ENCODE peak calls at places on chromosomes 12 and 14, in nine cellular contexts. One of them, this sample, is unnamed.

GRCh38 chr14:35339761-35340406 is 47.7 kb downstream of the PSMA6 start:
- ATAC-seq in stimulated activated effector memory CD8-positive, alpha-beta T cell treated with anti-CD3 and anti-CD28 coated beads, Interleukin-12 subunit alpha, Interleukin-12 subunit beta, amount 100 ng/mL, for 72 hours: peak
- ATAC-seq in left cardiac atrium: no peak
- ATAC-seq in CD4-positive, alpha-beta T cell: peak
- ATAC-seq in right lobe of liver: no peak
- ATAC-seq in SK-N-SH treated with all-trans-retinoic acid at 6 μM for 48 hours: no peak
- ATAC-seq in stimulated activated memory B cell treated with anti-CD40 and anti-IgM and Interleukin-4, amounts not matched to agents 10 μg/mL and 1 μg/mL and 100 μg/mL, for 72 hours: peak
- ATAC-seq in activated T-helper 17 cell treated with anti-CD3 and anti-CD28 coated beads, Interleukin-2, amount 50 U/mL, for 72 hours: peak
- ATAC-seq in Right ventricle myocardium inferior: no peak
- ATAC-seq in this sample: no peak

GRCh38 chr14:67722293-67722692 is 20.6 kb downstream of the RDH12 start:
- ATAC-seq in activated T-helper 17 cell treated with anti-CD3 and anti-CD28 coated beads, Interleukin-2, amount 50 U/mL, for 72 hours: no peak
- ATAC-seq in SK-N-SH treated with all-trans-retinoic acid at 6 μM for 48 hours: peak
- ATAC-seq in CD4-positive, alpha-beta T cell: no peak
- ATAC-seq in stimulated activated memory B cell treated with anti-CD40 and anti-IgM and Interleukin-4, amounts not matched to agents 10 μg/mL and 1 μg/mL and 100 μg/mL, for 72 hours: peak
- ATAC-seq in right lobe of liver: peak
- ATAC-seq in Right ventricle myocardium inferior: peak
- ATAC-seq in left cardiac atrium: peak
- ATAC-seq in stimulated activated effector memory CD8-positive, alpha-beta T cell treated with anti-CD3 and anti-CD28 coated beads, Interleukin-12 subunit alpha, Interleukin-12 subunit beta, amount 100 ng/mL, for 72 hours: no peak
- ATAC-seq in this sample: peak

GRCh38 chr14:69959136-69959535 is 79.9 kb downstream of the SMOC1 start:
- ATAC-seq in Right ventricle myocardium inferior: no peak
- ATAC-seq in left cardiac atrium: no peak
- ATAC-seq in right lobe of liver: no peak
- ATAC-seq in CD4-positive, alpha-beta T cell: no peak
- ATAC-seq in SK-N-SH treated with all-trans-retinoic acid at 6 μM for 48 hours: no peak
- ATAC-seq in stimulated activated effector memory CD8-positive, alpha-beta T cell treated with anti-CD3 and anti-CD28 coated beads, Interleukin-12 subunit alpha, Interleukin-12 subunit beta, amount 100 ng/mL, for 72 hours: no peak
- ATAC-seq in activated T-helper 17 cell treated with anti-CD3 and anti-CD28 coated beads, Interleukin-2, amount 50 U/mL, for 72 hours: no peak
- ATAC-seq in stimulated activated memory B cell treated with anti-CD40 and anti-IgM and Interleukin-4, amounts not matched to agents 10 μg/mL and 1 μg/mL and 100 μg/mL, for 72 hours: no peak
- ATAC-seq in this sample: no peak

GRCh38 chr14:93032301-93032929 is 83.3 kb downstream of the ITPK1 start:
- ATAC-seq in Right ventricle myocardium inferior: peak
- ATAC-seq in left cardiac atrium: peak
- ATAC-seq in activated T-helper 17 cell treated with anti-CD3 and anti-CD28 coated beads, Interleukin-2, amount 50 U/mL, for 72 hours: no peak
- ATAC-seq in right lobe of liver: peak
- ATAC-seq in CD4-positive, alpha-beta T cell: no peak
- ATAC-seq in stimulated activated effector memory CD8-positive, alpha-beta T cell treated with anti-CD3 and anti-CD28 coated beads, Interleukin-12 subunit alpha, Interleukin-12 subunit beta, amount 100 ng/mL, for 72 hours: no peak
- ATAC-seq in stimulated activated memory B cell treated with anti-CD40 and anti-IgM and Interleukin-4, amounts not matched to agents 10 μg/mL and 1 μg/mL and 100 μg/mL, for 72 hours: peak
- ATAC-seq in SK-N-SH treated with all-trans-retinoic acid at 6 μM for 48 hours: no peak
- ATAC-seq in this sample: no peak

GRCh38 chr12:92574046-92574783 is 128.6 kb upstream of the PLEKHG7 start:
- ATAC-seq in stimulated activated memory B cell treated with anti-CD40 and anti-IgM and Interleukin-4, amounts not matched to agents 10 μg/mL and 1 μg/mL and 100 μg/mL, for 72 hours: no peak
- ATAC-seq in activated T-helper 17 cell treated with anti-CD3 and anti-CD28 coated beads, Interleukin-2, amount 50 U/mL, for 72 hours: no peak
- ATAC-seq in Right ventricle myocardium inferior: no peak
- ATAC-seq in left cardiac atrium: no peak
- ATAC-seq in CD4-positive, alpha-beta T cell: no peak
- ATAC-seq in stimulated activated effector memory CD8-positive, alpha-beta T cell treated with anti-CD3 and anti-CD28 coated beads, Interleukin-12 subunit alpha, Interleukin-12 subunit beta, amount 100 ng/mL, for 72 hours: peak
- ATAC-seq in SK-N-SH treated with all-trans-retinoic acid at 6 μM for 48 hours: peak
- ATAC-seq in right lobe of liver: peak
- ATAC-seq in this sample: no peak

GRCh38 chr14:50082784-50083466 is 33.4 kb downstream of the VCPKMT start:
- ATAC-seq in Right ventricle myocardium inferior: no peak
- ATAC-seq in stimulated activated memory B cell treated with anti-CD40 and anti-IgM and Interleukin-4, amounts not matched to agents 10 μg/mL and 1 μg/mL and 100 μg/mL, for 72 hours: peak
- ATAC-seq in CD4-positive, alpha-beta T cell: peak
- ATAC-seq in left cardiac atrium: no peak
- ATAC-seq in SK-N-SH treated with all-trans-retinoic acid at 6 μM for 48 hours: no peak
- ATAC-seq in activated T-helper 17 cell treated with anti-CD3 and anti-CD28 coated beads, Interleukin-2, amount 50 U/mL, for 72 hours: peak
- ATAC-seq in stimulated activated effector memory CD8-positive, alpha-beta T cell treated with anti-CD3 and anti-CD28 coated beads, Interleukin-12 subunit alpha, Interleukin-12 subunit beta, amount 100 ng/mL, for 72 hours: peak
- ATAC-seq in right lobe of liver: peak
- ATAC-seq in this sample: peak

GRCh38 chr12:114662512-114663177 is 21.3 kb downstream of the TBX3 start:
- ATAC-seq in SK-N-SH treated with all-trans-retinoic acid at 6 μM for 48 hours: peak
- ATAC-seq in left cardiac atrium: peak
- ATAC-seq in stimulated activated effector memory CD8-positive, alpha-beta T cell treated with anti-CD3 and anti-CD28 coated beads, Interleukin-12 subunit alpha, Interleukin-12 subunit beta, amount 100 ng/mL, for 72 hours: no peak
- ATAC-seq in stimulated activated memory B cell treated with anti-CD40 and anti-IgM and Interleukin-4, amounts not matched to agents 10 μg/mL and 1 μg/mL and 100 μg/mL, for 72 hours: no peak
- ATAC-seq in CD4-positive, alpha-beta T cell: no peak
- ATAC-seq in right lobe of liver: peak
- ATAC-seq in activated T-helper 17 cell treated with anti-CD3 and anti-CD28 coated beads, Interleukin-2, amount 50 U/mL, for 72 hours: peak
- ATAC-seq in Right ventricle myocardium inferior: peak
- ATAC-seq in this sample: peak

GRCh38 chr14:88194531-88194930 is 128.5 kb downstream of the KCNK10 start:
- ATAC-seq in SK-N-SH treated with all-trans-retinoic acid at 6 μM for 48 hours: no peak
- ATAC-seq in stimulated activated effector memory CD8-positive, alpha-beta T cell treated with anti-CD3 and anti-CD28 coated beads, Interleukin-12 subunit alpha, Interleukin-12 subunit beta, amount 100 ng/mL, for 72 hours: no peak
- ATAC-seq in activated T-helper 17 cell treated with anti-CD3 and anti-CD28 coated beads, Interleukin-2, amount 50 U/mL, for 72 hours: no peak
- ATAC-seq in CD4-positive, alpha-beta T cell: no peak
- ATAC-seq in Right ventricle myocardium inferior: no peak
- ATAC-seq in stimulated activated memory B cell treated with anti-CD40 and anti-IgM and Interleukin-4, amounts not matched to agents 10 μg/mL and 1 μg/mL and 100 μg/mL, for 72 hours: no peak
- ATAC-seq in right lobe of liver: no peak
- ATAC-seq in left cardiac atrium: no peak
- ATAC-seq in this sample: no peak

GRCh38 chr12:132511516-132512196 is 21.7 kb downstream of the FBRSL1 start:
- ATAC-seq in stimulated activated effector memory CD8-positive, alpha-beta T cell treated with anti-CD3 and anti-CD28 coated beads, Interleukin-12 subunit alpha, Interleukin-12 subunit beta, amount 100 ng/mL, for 72 hours: no peak
- ATAC-seq in SK-N-SH treated with all-trans-retinoic acid at 6 μM for 48 hours: no peak
- ATAC-seq in activated T-helper 17 cell treated with anti-CD3 and anti-CD28 coated beads, Interleukin-2, amount 50 U/mL, for 72 hours: no peak
- ATAC-seq in Right ventricle myocardium inferior: no peak
- ATAC-seq in left cardiac atrium: no peak
- ATAC-seq in CD4-positive, alpha-beta T cell: no peak
- ATAC-seq in right lobe of liver: no peak
- ATAC-seq in stimulated activated memory B cell treated with anti-CD40 and anti-IgM and Interleukin-4, amounts not matched to agents 10 μg/mL and 1 μg/mL and 100 μg/mL, for 72 hours: no peak
- ATAC-seq in this sample: no peak

GRCh38 chr14:58755026-58755929 is 117.5 kb downstream of the DACT1 start:
- ATAC-seq in SK-N-SH treated with all-trans-retinoic acid at 6 μM for 48 hours: no peak
- ATAC-seq in right lobe of liver: peak
- ATAC-seq in CD4-positive, alpha-beta T cell: no peak
- ATAC-seq in left cardiac atrium: peak
- ATAC-seq in stimulated activated effector memory CD8-positive, alpha-beta T cell treated with anti-CD3 and anti-CD28 coated beads, Interleukin-12 subunit alpha, Interleukin-12 subunit beta, amount 100 ng/mL, for 72 hours: no peak
- ATAC-seq in activated T-helper 17 cell treated with anti-CD3 and anti-CD28 coated beads, Interleukin-2, amount 50 U/mL, for 72 hours: no peak
- ATAC-seq in Right ventricle myocardium inferior: peak
- ATAC-seq in stimulated activated memory B cell treated with anti-CD40 and anti-IgM and Interleukin-4, amounts not matched to agents 10 μg/mL and 1 μg/mL and 100 μg/mL, for 72 hours: no peak
- ATAC-seq in this sample: no peak

GRCh38 chr12:57518920-57519757 is 1.2 kb downstream of the DDIT3 start:
- ATAC-seq in left cardiac atrium: peak
- ATAC-seq in stimulated activated memory B cell treated with anti-CD40 and anti-IgM and Interleukin-4, amounts not matched to agents 10 μg/mL and 1 μg/mL and 100 μg/mL, for 72 hours: no peak
- ATAC-seq in right lobe of liver: no peak
- ATAC-seq in SK-N-SH treated with all-trans-retinoic acid at 6 μM for 48 hours: peak
- ATAC-seq in Right ventricle myocardium inferior: no peak
- ATAC-seq in CD4-positive, alpha-beta T cell: no peak
- ATAC-seq in stimulated activated effector memory CD8-positive, alpha-beta T cell treated with anti-CD3 and anti-CD28 coated beads, Interleukin-12 subunit alpha, Interleukin-12 subunit beta, amount 100 ng/mL, for 72 hours: no peak
- ATAC-seq in activated T-helper 17 cell treated with anti-CD3 and anti-CD28 coated beads, Interleukin-2, amount 50 U/mL, for 72 hours: no peak
- ATAC-seq in this sample: peak

GRCh38 chr12:88362439-88362838 is 217.8 kb downstream of the KITLG start:
- ATAC-seq in right lobe of liver: no peak
- ATAC-seq in SK-N-SH treated with all-trans-retinoic acid at 6 μM for 48 hours: no peak
- ATAC-seq in Right ventricle myocardium inferior: no peak
- ATAC-seq in CD4-positive, alpha-beta T cell: no peak
- ATAC-seq in left cardiac atrium: peak
- ATAC-seq in stimulated activated effector memory CD8-positive, alpha-beta T cell treated with anti-CD3 and anti-CD28 coated beads, Interleukin-12 subunit alpha, Interleukin-12 subunit beta, amount 100 ng/mL, for 72 hours: no peak
- ATAC-seq in activated T-helper 17 cell treated with anti-CD3 and anti-CD28 coated beads, Interleukin-2, amount 50 U/mL, for 72 hours: no peak
- ATAC-seq in stimulated activated memory B cell treated with anti-CD40 and anti-IgM and Interleukin-4, amounts not matched to agents 10 μg/mL and 1 μg/mL and 100 μg/mL, for 72 hours: no peak
- ATAC-seq in this sample: no peak

GRCh38 chr12:51395283-51396230 is 4.4 kb upstream of the GALNT6 start:
- ATAC-seq in stimulated activated effector memory CD8-positive, alpha-beta T cell treated with anti-CD3 and anti-CD28 coated beads, Interleukin-12 subunit alpha, Interleukin-12 subunit beta, amount 100 ng/mL, for 72 hours: peak
- ATAC-seq in right lobe of liver: peak
- ATAC-seq in stimulated activated memory B cell treated with anti-CD40 and anti-IgM and Interleukin-4, amounts not matched to agents 10 μg/mL and 1 μg/mL and 100 μg/mL, for 72 hours: peak
- ATAC-seq in CD4-positive, alpha-beta T cell: no peak
- ATAC-seq in activated T-helper 17 cell treated with anti-CD3 and anti-CD28 coated beads, Interleukin-2, amount 50 U/mL, for 72 hours: peak
- ATAC-seq in Right ventricle myocardium inferior: no peak
- ATAC-seq in SK-N-SH treated with all-trans-retinoic acid at 6 μM for 48 hours: no peak
- ATAC-seq in left cardiac atrium: no peak
- ATAC-seq in this sample: no peak

GRCh38 chr12:44812062-44812461 is 64.1 kb downstream of the NELL2 start:
- ATAC-seq in SK-N-SH treated with all-trans-retinoic acid at 6 μM for 48 hours: peak
- ATAC-seq in right lobe of liver: no peak
- ATAC-seq in Right ventricle myocardium inferior: no peak
- ATAC-seq in CD4-positive, alpha-beta T cell: peak
- ATAC-seq in activated T-helper 17 cell treated with anti-CD3 and anti-CD28 coated beads, Interleukin-2, amount 50 U/mL, for 72 hours: peak
- ATAC-seq in stimulated activated effector memory CD8-positive, alpha-beta T cell treated with anti-CD3 and anti-CD28 coated beads, Interleukin-12 subunit alpha, Interleukin-12 subunit beta, amount 100 ng/mL, for 72 hours: peak
- ATAC-seq in stimulated activated memory B cell treated with anti-CD40 and anti-IgM and Interleukin-4, amounts not matched to agents 10 μg/mL and 1 μg/mL and 100 μg/mL, for 72 hours: peak
- ATAC-seq in left cardiac atrium: no peak
- ATAC-seq in this sample: peak

GRCh38 chr12:88310666-88311065 is 168.6 kb downstream of the TMTC3 start:
- ATAC-seq in stimulated activated memory B cell treated with anti-CD40 and anti-IgM and Interleukin-4, amounts not matched to agents 10 μg/mL and 1 μg/mL and 100 μg/mL, for 72 hours: no peak
- ATAC-seq in left cardiac atrium: no peak
- ATAC-seq in SK-N-SH treated with all-trans-retinoic acid at 6 μM for 48 hours: no peak
- ATAC-seq in activated T-helper 17 cell treated with anti-CD3 and anti-CD28 coated beads, Interleukin-2, amount 50 U/mL, for 72 hours: no peak
- ATAC-seq in CD4-positive, alpha-beta T cell: no peak
- ATAC-seq in Right ventricle myocardium inferior: no peak
- ATAC-seq in stimulated activated effector memory CD8-positive, alpha-beta T cell treated with anti-CD3 and anti-CD28 coated beads, Interleukin-12 subunit alpha, Interleukin-12 subunit beta, amount 100 ng/mL, for 72 hours: no peak
- ATAC-seq in right lobe of liver: no peak
- ATAC-seq in this sample: no peak

GRCh38 chr12:92055877-92056276 is 89.8 kb downstream of the BTG1 start:
- ATAC-seq in Right ventricle myocardium inferior: no peak
- ATAC-seq in stimulated activated memory B cell treated with anti-CD40 and anti-IgM and Interleukin-4, amounts not matched to agents 10 μg/mL and 1 μg/mL and 100 μg/mL, for 72 hours: no peak
- ATAC-seq in stimulated activated effector memory CD8-positive, alpha-beta T cell treated with anti-CD3 and anti-CD28 coated beads, Interleukin-12 subunit alpha, Interleukin-12 subunit beta, amount 100 ng/mL, for 72 hours: peak
- ATAC-seq in SK-N-SH treated with all-trans-retinoic acid at 6 μM for 48 hours: no peak
- ATAC-seq in activated T-helper 17 cell treated with anti-CD3 and anti-CD28 coated beads, Interleukin-2, amount 50 U/mL, for 72 hours: peak
- ATAC-seq in CD4-positive, alpha-beta T cell: peak
- ATAC-seq in right lobe of liver: no peak
- ATAC-seq in left cardiac atrium: no peak
- ATAC-seq in this sample: peak

GRCh38 chr14:59330455-59330854 is 134.7 kb downstream of the GPR135 start:
- ATAC-seq in left cardiac atrium: no peak
- ATAC-seq in CD4-positive, alpha-beta T cell: no peak
- ATAC-seq in right lobe of liver: no peak
- ATAC-seq in stimulated activated memory B cell treated with anti-CD40 and anti-IgM and Interleukin-4, amounts not matched to agents 10 μg/mL and 1 μg/mL and 100 μg/mL, for 72 hours: peak
- ATAC-seq in Right ventricle myocardium inferior: no peak
- ATAC-seq in activated T-helper 17 cell treated with anti-CD3 and anti-CD28 coated beads, Interleukin-2, amount 50 U/mL, for 72 hours: no peak
- ATAC-seq in stimulated activated effector memory CD8-positive, alpha-beta T cell treated with anti-CD3 and anti-CD28 coated beads, Interleukin-12 subunit alpha, Interleukin-12 subunit beta, amount 100 ng/mL, for 72 hours: no peak
- ATAC-seq in SK-N-SH treated with all-trans-retinoic acid at 6 μM for 48 hours: no peak
- ATAC-seq in this sample: no peak

GRCh38 chr12:100716949-100717732 is 77.4 kb upstream of the ANO4 start:
- ATAC-seq in stimulated activated effector memory CD8-positive, alpha-beta T cell treated with anti-CD3 and anti-CD28 coated beads, Interleukin-12 subunit alpha, Interleukin-12 subunit beta, amount 100 ng/mL, for 72 hours: peak
- ATAC-seq in Right ventricle myocardium inferior: peak
- ATAC-seq in stimulated activated memory B cell treated with anti-CD40 and anti-IgM and Interleukin-4, amounts not matched to agents 10 μg/mL and 1 μg/mL and 100 μg/mL, for 72 hours: no peak
- ATAC-seq in SK-N-SH treated with all-trans-retinoic acid at 6 μM for 48 hours: peak
- ATAC-seq in activated T-helper 17 cell treated with anti-CD3 and anti-CD28 coated beads, Interleukin-2, amount 50 U/mL, for 72 hours: no peak
- ATAC-seq in right lobe of liver: peak
- ATAC-seq in left cardiac atrium: peak
- ATAC-seq in CD4-positive, alpha-beta T cell: no peak
- ATAC-seq in this sample: no peak

GRCh38 chr12:27237790-27238771 is 6.0 kb upstream of the STK38L start:
- ATAC-seq in stimulated activated effector memory CD8-positive, alpha-beta T cell treated with anti-CD3 and anti-CD28 coated beads, Interleukin-12 subunit alpha, Interleukin-12 subunit beta, amount 100 ng/mL, for 72 hours: peak
- ATAC-seq in activated T-helper 17 cell treated with anti-CD3 and anti-CD28 coated beads, Interleukin-2, amount 50 U/mL, for 72 hours: peak
- ATAC-seq in right lobe of liver: peak
- ATAC-seq in stimulated activated memory B cell treated with anti-CD40 and anti-IgM and Interleukin-4, amounts not matched to agents 10 μg/mL and 1 μg/mL and 100 μg/mL, for 72 hours: peak
- ATAC-seq in left cardiac atrium: peak
- ATAC-seq in SK-N-SH treated with all-trans-retinoic acid at 6 μM for 48 hours: peak
- ATAC-seq in Right ventricle myocardium inferior: peak
- ATAC-seq in CD4-positive, alpha-beta T cell: peak
- ATAC-seq in this sample: peak

GRCh38 chr12:94318178-94318577 is 141.5 kb downstream of the CEP83 start:
- ATAC-seq in stimulated activated effector memory CD8-positive, alpha-beta T cell treated with anti-CD3 and anti-CD28 coated beads, Interleukin-12 subunit alpha, Interleukin-12 subunit beta, amount 100 ng/mL, for 72 hours: no peak
- ATAC-seq in Right ventricle myocardium inferior: no peak
- ATAC-seq in stimulated activated memory B cell treated with anti-CD40 and anti-IgM and Interleukin-4, amounts not matched to agents 10 μg/mL and 1 μg/mL and 100 μg/mL, for 72 hours: peak
- ATAC-seq in left cardiac atrium: no peak
- ATAC-seq in activated T-helper 17 cell treated with anti-CD3 and anti-CD28 coated beads, Interleukin-2, amount 50 U/mL, for 72 hours: no peak
- ATAC-seq in SK-N-SH treated with all-trans-retinoic acid at 6 μM for 48 hours: no peak
- ATAC-seq in right lobe of liver: no peak
- ATAC-seq in CD4-positive, alpha-beta T cell: no peak
- ATAC-seq in this sample: no peak

GRCh38 chr14:101037021-101037817 is 133.7 kb upstream of the RTL1 start:
- ATAC-seq in CD4-positive, alpha-beta T cell: no peak
- ATAC-seq in left cardiac atrium: no peak
- ATAC-seq in activated T-helper 17 cell treated with anti-CD3 and anti-CD28 coated beads, Interleukin-2, amount 50 U/mL, for 72 hours: no peak
- ATAC-seq in stimulated activated effector memory CD8-positive, alpha-beta T cell treated with anti-CD3 and anti-CD28 coated beads, Interleukin-12 subunit alpha, Interleukin-12 subunit beta, amount 100 ng/mL, for 72 hours: no peak
- ATAC-seq in stimulated activated memory B cell treated with anti-CD40 and anti-IgM and Interleukin-4, amounts not matched to agents 10 μg/mL and 1 μg/mL and 100 μg/mL, for 72 hours: no peak
- ATAC-seq in SK-N-SH treated with all-trans-retinoic acid at 6 μM for 48 hours: no peak
- ATAC-seq in Right ventricle myocardium inferior: no peak
- ATAC-seq in right lobe of liver: no peak
- ATAC-seq in this sample: no peak

GRCh38 chr12:13343380-13343779 is 146.9 kb downstream of the EMP1 start:
- ATAC-seq in activated T-helper 17 cell treated with anti-CD3 and anti-CD28 coated beads, Interleukin-2, amount 50 U/mL, for 72 hours: peak
- ATAC-seq in right lobe of liver: no peak
- ATAC-seq in left cardiac atrium: no peak
- ATAC-seq in SK-N-SH treated with all-trans-retinoic acid at 6 μM for 48 hours: no peak
- ATAC-seq in Right ventricle myocardium inferior: no peak
- ATAC-seq in CD4-positive, alpha-beta T cell: no peak
- ATAC-seq in stimulated activated effector memory CD8-positive, alpha-beta T cell treated with anti-CD3 and anti-CD28 coated beads, Interleukin-12 subunit alpha, Interleukin-12 subunit beta, amount 100 ng/mL, for 72 hours: no peak
- ATAC-seq in stimulated activated memory B cell treated with anti-CD40 and anti-IgM and Interleukin-4, amounts not matched to agents 10 μg/mL and 1 μg/mL and 100 μg/mL, for 72 hours: no peak
- ATAC-seq in this sample: no peak

GRCh38 chr12:98820005-98820404 is 174.9 kb downstream of the APAF1 start:
- ATAC-seq in right lobe of liver: no peak
- ATAC-seq in activated T-helper 17 cell treated with anti-CD3 and anti-CD28 coated beads, Interleukin-2, amount 50 U/mL, for 72 hours: no peak
- ATAC-seq in CD4-positive, alpha-beta T cell: no peak
- ATAC-seq in stimulated activated memory B cell treated with anti-CD40 and anti-IgM and Interleukin-4, amounts not matched to agents 10 μg/mL and 1 μg/mL and 100 μg/mL, for 72 hours: no peak
- ATAC-seq in stimulated activated effector memory CD8-positive, alpha-beta T cell treated with anti-CD3 and anti-CD28 coated beads, Interleukin-12 subunit alpha, Interleukin-12 subunit beta, amount 100 ng/mL, for 72 hours: no peak
- ATAC-seq in left cardiac atrium: no peak
- ATAC-seq in Right ventricle myocardium inferior: no peak
- ATAC-seq in SK-N-SH treated with all-trans-retinoic acid at 6 μM for 48 hours: no peak
- ATAC-seq in this sample: no peak

GRCh38 chr12:122895290-122895689 is 634 bp downstream of the VPS37B start:
- ATAC-seq in activated T-helper 17 cell treated with anti-CD3 and anti-CD28 coated beads, Interleukin-2, amount 50 U/mL, for 72 hours: no peak
- ATAC-seq in stimulated activated memory B cell treated with anti-CD40 and anti-IgM and Interleukin-4, amounts not matched to agents 10 μg/mL and 1 μg/mL and 100 μg/mL, for 72 hours: no peak
- ATAC-seq in SK-N-SH treated with all-trans-retinoic acid at 6 μM for 48 hours: peak
- ATAC-seq in stimulated activated effector memory CD8-positive, alpha-beta T cell treated with anti-CD3 and anti-CD28 coated beads, Interleukin-12 subunit alpha, Interleukin-12 subunit beta, amount 100 ng/mL, for 72 hours: no peak
- ATAC-seq in Right ventricle myocardium inferior: peak
- ATAC-seq in CD4-positive, alpha-beta T cell: no peak
- ATAC-seq in left cardiac atrium: peak
- ATAC-seq in right lobe of liver: peak
- ATAC-seq in this sample: no peak

GRCh38 chr14:37588956-37589737 is 5.9 kb downstream of the FOXA1 start:
- ATAC-seq in right lobe of liver: no peak
- ATAC-seq in stimulated activated memory B cell treated with anti-CD40 and anti-IgM and Interleukin-4, amounts not matched to agents 10 μg/mL and 1 μg/mL and 100 μg/mL, for 72 hours: no peak
- ATAC-seq in CD4-positive, alpha-beta T cell: no peak
- ATAC-seq in activated T-helper 17 cell treated with anti-CD3 and anti-CD28 coated beads, Interleukin-2, amount 50 U/mL, for 72 hours: no peak
- ATAC-seq in SK-N-SH treated with all-trans-retinoic acid at 6 μM for 48 hours: no peak
- ATAC-seq in left cardiac atrium: no peak
- ATAC-seq in stimulated activated effector memory CD8-positive, alpha-beta T cell treated with anti-CD3 and anti-CD28 coated beads, Interleukin-12 subunit alpha, Interleukin-12 subunit beta, amount 100 ng/mL, for 72 hours: no peak
- ATAC-seq in Right ventricle myocardium inferior: no peak
- ATAC-seq in this sample: no peak

GRCh38 chr14:53531151-53531550 is 378.0 kb upstream of the DDHD1 start:
- ATAC-seq in activated T-helper 17 cell treated with anti-CD3 and anti-CD28 coated beads, Interleukin-2, amount 50 U/mL, for 72 hours: no peak
- ATAC-seq in right lobe of liver: no peak
- ATAC-seq in left cardiac atrium: no peak
- ATAC-seq in CD4-positive, alpha-beta T cell: no peak
- ATAC-seq in stimulated activated memory B cell treated with anti-CD40 and anti-IgM and Interleukin-4, amounts not matched to agents 10 μg/mL and 1 μg/mL and 100 μg/mL, for 72 hours: no peak
- ATAC-seq in SK-N-SH treated with all-trans-retinoic acid at 6 μM for 48 hours: no peak
- ATAC-seq in Right ventricle myocardium inferior: no peak
- ATAC-seq in stimulated activated effector memory CD8-positive, alpha-beta T cell treated with anti-CD3 and anti-CD28 coated beads, Interleukin-12 subunit alpha, Interleukin-12 subunit beta, amount 100 ng/mL, for 72 hours: no peak
- ATAC-seq in this sample: no peak

GRCh38 chr14:86166541-86166940 is 636.6 kb downstream of the FLRT2 start:
- ATAC-seq in activated T-helper 17 cell treated with anti-CD3 and anti-CD28 coated beads, Interleukin-2, amount 50 U/mL, for 72 hours: no peak
- ATAC-seq in right lobe of liver: no peak
- ATAC-seq in SK-N-SH treated with all-trans-retinoic acid at 6 μM for 48 hours: no peak
- ATAC-seq in stimulated activated memory B cell treated with anti-CD40 and anti-IgM and Interleukin-4, amounts not matched to agents 10 μg/mL and 1 μg/mL and 100 μg/mL, for 72 hours: no peak
- ATAC-seq in stimulated activated effector memory CD8-positive, alpha-beta T cell treated with anti-CD3 and anti-CD28 coated beads, Interleukin-12 subunit alpha, Interleukin-12 subunit beta, amount 100 ng/mL, for 72 hours: no peak
- ATAC-seq in Right ventricle myocardium inferior: no peak
- ATAC-seq in left cardiac atrium: no peak
- ATAC-seq in CD4-positive, alpha-beta T cell: no peak
- ATAC-seq in this sample: no peak

GRCh38 chr12:10015450-10015849 is 5.0 kb downstream of the CLEC12B start:
- ATAC-seq in stimulated activated effector memory CD8-positive, alpha-beta T cell treated with anti-CD3 and anti-CD28 coated beads, Interleukin-12 subunit alpha, Interleukin-12 subunit beta, amount 100 ng/mL, for 72 hours: no peak
- ATAC-seq in Right ventricle myocardium inferior: no peak
- ATAC-seq in left cardiac atrium: no peak
- ATAC-seq in right lobe of liver: no peak
- ATAC-seq in SK-N-SH treated with all-trans-retinoic acid at 6 μM for 48 hours: no peak
- ATAC-seq in activated T-helper 17 cell treated with anti-CD3 and anti-CD28 coated beads, Interleukin-2, amount 50 U/mL, for 72 hours: no peak
- ATAC-seq in stimulated activated memory B cell treated with anti-CD40 and anti-IgM and Interleukin-4, amounts not matched to agents 10 μg/mL and 1 μg/mL and 100 μg/mL, for 72 hours: no peak
- ATAC-seq in CD4-positive, alpha-beta T cell: no peak
- ATAC-seq in this sample: no peak

GRCh38 chr12:50934981-50935807 is 17.1 kb upstream of the HIGD1C start:
- ATAC-seq in stimulated activated memory B cell treated with anti-CD40 and anti-IgM and Interleukin-4, amounts not matched to agents 10 μg/mL and 1 μg/mL and 100 μg/mL, for 72 hours: no peak
- ATAC-seq in left cardiac atrium: peak
- ATAC-seq in Right ventricle myocardium inferior: peak
- ATAC-seq in SK-N-SH treated with all-trans-retinoic acid at 6 μM for 48 hours: peak
- ATAC-seq in right lobe of liver: peak
- ATAC-seq in CD4-positive, alpha-beta T cell: no peak
- ATAC-seq in stimulated activated effector memory CD8-positive, alpha-beta T cell treated with anti-CD3 and anti-CD28 coated beads, Interleukin-12 subunit alpha, Interleukin-12 subunit beta, amount 100 ng/mL, for 72 hours: no peak
- ATAC-seq in activated T-helper 17 cell treated with anti-CD3 and anti-CD28 coated beads, Interleukin-2, amount 50 U/mL, for 72 hours: no peak
- ATAC-seq in this sample: peak

GRCh38 chr12:132132609-132133430 is 11.3 kb downstream of the DDX51 start:
- ATAC-seq in CD4-positive, alpha-beta T cell: no peak
- ATAC-seq in left cardiac atrium: peak
- ATAC-seq in activated T-helper 17 cell treated with anti-CD3 and anti-CD28 coated beads, Interleukin-2, amount 50 U/mL, for 72 hours: no peak
- ATAC-seq in Right ventricle myocardium inferior: no peak
- ATAC-seq in stimulated activated memory B cell treated with anti-CD40 and anti-IgM and Interleukin-4, amounts not matched to agents 10 μg/mL and 1 μg/mL and 100 μg/mL, for 72 hours: peak
- ATAC-seq in right lobe of liver: peak
- ATAC-seq in stimulated activated effector memory CD8-positive, alpha-beta T cell treated with anti-CD3 and anti-CD28 coated beads, Interleukin-12 subunit alpha, Interleukin-12 subunit beta, amount 100 ng/mL, for 72 hours: peak
- ATAC-seq in SK-N-SH treated with all-trans-retinoic acid at 6 μM for 48 hours: no peak
- ATAC-seq in this sample: peak

GRCh38 chr12:91947459-91947858 is 198.2 kb downstream of the BTG1 start:
- ATAC-seq in right lobe of liver: no peak
- ATAC-seq in SK-N-SH treated with all-trans-retinoic acid at 6 μM for 48 hours: no peak
- ATAC-seq in left cardiac atrium: no peak
- ATAC-seq in stimulated activated effector memory CD8-positive, alpha-beta T cell treated with anti-CD3 and anti-CD28 coated beads, Interleukin-12 subunit alpha, Interleukin-12 subunit beta, amount 100 ng/mL, for 72 hours: peak
- ATAC-seq in activated T-helper 17 cell treated with anti-CD3 and anti-CD28 coated beads, Interleukin-2, amount 50 U/mL, for 72 hours: peak
- ATAC-seq in stimulated activated memory B cell treated with anti-CD40 and anti-IgM and Interleukin-4, amounts not matched to agents 10 μg/mL and 1 μg/mL and 100 μg/mL, for 72 hours: peak
- ATAC-seq in CD4-positive, alpha-beta T cell: no peak
- ATAC-seq in Right ventricle myocardium inferior: no peak
- ATAC-seq in this sample: no peak